ENCODE peak calls at places on chromosomes 12 and 14, in six cellular contexts. A is AG08396, S is GM03348, F is SHP77, R is fibroblast of villous mesenchyme, P is A673. Y is an unnamed sample.

GRCh38 chr14:105065280-105066228 is at the start of gene GPR132:
- DNase-seq in F (no peak), R (no peak), P (no peak), S (no peak), A (no peak), Y (peak)

GRCh38 chr14:101068293-101068957 is 164.9 kb upstream of the RTL1 start:
- DNase-seq in F (no peak), P (peak), S (no peak), R (no peak), A (no peak), Y (no peak)

GRCh38 chr12:120404271-120404670 is 33.6 kb upstream of the COX6A1 start:
- DNase-seq in R (no peak), S (no peak), F (no peak), P (peak), A (no peak), Y (no peak)

GRCh38 chr12:110582286-110583136 is 607 bp downstream of the PPTC7 start:
- DNase-seq in S (peak), P (peak), F (peak), A (peak), R (peak), Y (peak)

GRCh38 chr12:43776498-43776897 is 17.7 kb downstream of the IRAK4 start:
- DNase-seq in A (peak), S (peak), F (peak), P (peak), R (peak), Y (no peak)

GRCh38 chr14:32980887-32981501 is 42.3 kb downstream of the NPAS3 start:
- DNase-seq in R (no peak), S (no peak), A (no peak), F (peak), P (no peak), Y (no peak)

GRCh38 chr12:54360717-54361456 is 3.4 kb downstream of the GPR84 start:
- DNase-seq in R (peak), S (peak), P (peak), F (peak), A (no peak), Y (no peak)

GRCh38 chr12:104998423-104999346 is 12.6 kb downstream of the NOPCHAP1 start:
- DNase-seq in S (no peak), P (no peak), R (no peak), A (no peak), F (peak), Y (no peak)

GRCh38 chr12:59736786-59737185 is 141.0 kb downstream of the SLC16A7 start:
- DNase-seq in P (peak), F (peak), R (peak), A (peak), S (peak), Y (no peak)

GRCh38 chr12:100593490-100593889 is 20.0 kb downstream of the GAS2L3 start:
- DNase-seq in A (no peak), S (peak), P (peak), R (peak), F (no peak), Y (no peak)

GRCh38 chr12:104648746-104649145 is 192.0 kb downstream of the CHST11 start:
- DNase-seq in F (no peak), P (no peak), S (no peak), A (no peak), R (no peak), Y (no peak)

GRCh38 chr12:16189849-16190248 is 87.6 kb downstream of the SLC15A5 start:
- DNase-seq in R (peak), F (peak), A (no peak), P (peak), S (peak), Y (no peak)

GRCh38 chr12:115450017-115450416 is 766.0 kb upstream of the TBX3 start:
- DNase-seq in A (no peak), F (no peak), P (no peak), S (no peak), R (no peak), Y (no peak)

GRCh38 chr12:27573972-27574371 is 50.0 kb downstream of the PPFIBP1 start:
- DNase-seq in S (peak), P (peak), R (peak), A (peak), F (no peak), Y (no peak)

GRCh38 chr12:54561164-54561563 is 11.8 kb downstream of the PDE1B start:
- DNase-seq in R (no peak), P (no peak), A (no peak), S (no peak), F (no peak), Y (no peak)

GRCh38 chr14:50875359-50876090 is 3.7 kb downstream of the ABHD12B start:
- DNase-seq in A (peak), P (no peak), F (no peak), R (no peak), S (peak), Y (peak)

GRCh38 chr12:62006076-62006732 is 254.0 kb upstream of the USP15 start:
- DNase-seq in P (peak), F (peak), R (peak), S (peak), A (peak), Y (no peak)

GRCh38 chr12:55428844-55429243 is 2.8 kb downstream of the OR6C76 start:
- DNase-seq in S (no peak), F (no peak), R (no peak), A (no peak), P (no peak), Y (no peak)

GRCh38 chr14:55562135-55562534 is 17.9 kb upstream of the KTN1 start:
- DNase-seq in R (no peak), P (no peak), A (no peak), S (no peak), F (no peak), Y (no peak)

GRCh38 chr12:87813476-87814234 is 215.5 kb downstream of the C12orf50 start:
- DNase-seq in S (no peak), A (peak), R (no peak), P (no peak), F (no peak), Y (no peak)

GRCh38 chr12:1758887-1759286 is 61.5 kb upstream of the LRTM2 start:
- DNase-seq in S (no peak), F (no peak), A (no peak), P (no peak), R (peak), Y (no peak)

GRCh38 chr12:1157046-1157445 is 166.0 kb downstream of the ERC1 start:
- DNase-seq in P (no peak), F (no peak), A (no peak), S (no peak), R (no peak), Y (no peak)

GRCh38 chr12:115638753-115639666 is 638.5 kb downstream of the MED13L start:
- DNase-seq in R (no peak), P (no peak), F (no peak), A (no peak), S (no peak), Y (no peak)

GRCh38 chr12:91913124-91913523 is 232.5 kb downstream of the BTG1 start:
- DNase-seq in S (no peak), R (no peak), A (no peak), P (no peak), F (no peak), Y (no peak)

GRCh38 chr12:27531916-27532315 is 7.9 kb downstream of the PPFIBP1 start:
- DNase-seq in S (no peak), R (peak), A (no peak), P (no peak), F (no peak), Y (no peak)

GRCh38 chr14:54175298-54175942 is 218.8 kb upstream of the BMP4 start:
- DNase-seq in P (peak), R (peak), S (peak), F (peak), A (peak), Y (no peak)

GRCh38 chr14:65101631-65102440 is 481 bp downstream of the MAX start:
- DNase-seq in R (peak), A (no peak), F (no peak), S (peak), P (peak), Y (no peak)

GRCh38 chr12:1630081-1630826 is 1.2 kb downstream of the WNT5B start:
- DNase-seq in S (peak), R (no peak), A (no peak), P (peak), F (peak), Y (peak)

GRCh38 chr12:104692335-104693218 is 235.8 kb downstream of the CHST11 start:
- DNase-seq in R (no peak), S (no peak), A (no peak), F (no peak), P (no peak), Y (no peak)

GRCh38 chr12:68958337-68958736 is 25.4 kb upstream of the CPM start:
- DNase-seq in R (no peak), P (no peak), A (no peak), F (no peak), S (no peak), Y (peak)

GRCh38 chr12:131438874-131439273 is 272.0 kb upstream of the SFSWAP start:
- DNase-seq in R (no peak), P (no peak), A (no peak), F (peak), S (no peak), Y (no peak)

GRCh38 chr12:16385779-16386646 is 38.6 kb downstream of the MGST1 start:
- DNase-seq in R (peak), S (peak), F (peak), A (peak), P (peak), Y (no peak)

GRCh38 chr12:121021754-121022153 is 5.5 kb upstream of the C12orf43 start:
- DNase-seq in F (no peak), P (no peak), A (no peak), R (no peak), S (no peak), Y (no peak)

GRCh38 chr14:22594156-22594716 is 3.9 kb upstream of the ABHD4 start:
- DNase-seq in A (no peak), F (no peak), R (peak), P (no peak), S (no peak), Y (no peak)

GRCh38 chr12:954736-955135 is 5.2 kb upstream of the RAD52 start:
- DNase-seq in F (no peak), R (no peak), S (peak), A (no peak), P (peak), Y (no peak)